ENCODE peak calls at places on chromosomes 13 and 19, in seven cellular contexts. Q is lower leg skin, K is suprapubic skin, V is neural progenitor cell, H is MM.1S, I is AG09319, W is dorsolateral prefrontal cortex. E is an unnamed sample.

GRCh38 chr19:46471116-46471733 is at the start of gene PNMA8A:
- DNase-seq in I (no peak), W (peak), Q (no peak), H (no peak), V (peak), K (no peak), E (no peak)

GRCh38 chr19:16921766-16922591 is 33.2 kb downstream of the F2RL3 start:
- DNase-seq in K (no peak), V (no peak), I (no peak), W (no peak), Q (no peak), H (no peak), E (no peak)

GRCh38 chr19:2255982-2256685 is at the start of gene JSRP1:
- DNase-seq in I (no peak), V (no peak), H (peak), K (no peak), W (no peak), Q (no peak), E (no peak)

GRCh38 chr19:46385636-46386035 is 27.7 kb downstream of the CCDC8 start:
- DNase-seq in V (no peak), I (no peak), K (peak), W (no peak), Q (peak), H (no peak), E (no peak)

GRCh38 chr19:54074851-54075250 is 6.3 kb downstream of the TARM1 start:
- DNase-seq in V (no peak), Q (no peak), W (no peak), K (no peak), I (no peak), H (no peak), E (no peak)

GRCh38 chr13:102141625-102142472 is 260.0 kb downstream of the FGF14 start:
- DNase-seq in H (peak), K (no peak), I (no peak), V (peak), W (no peak), Q (no peak), E (no peak)

GRCh38 chr13:106297283-106297682 is 238.2 kb downstream of the EFNB2 start:
- DNase-seq in I (no peak), W (no peak), K (no peak), Q (no peak), H (no peak), V (no peak), E (no peak)

GRCh38 chr19:28297036-28297435 is 915.9 kb downstream of the UQCRFS1 start:
- DNase-seq in K (no peak), V (no peak), H (no peak), W (no peak), Q (no peak), I (no peak), E (no peak)

GRCh38 chr13:61410669-61411297 is 4.9 kb downstream of the PCDH20 start:
- DNase-seq in V (peak), H (peak), I (no peak), K (no peak), W (no peak), Q (no peak), E (no peak)

GRCh38 chr13:99288069-99288468 is 19.1 kb downstream of the GPR183 start:
- DNase-seq in V (no peak), H (no peak), K (no peak), W (no peak), Q (no peak), I (no peak), E (peak)

GRCh38 chr19:19320362-19321142 is at the start of the genes MAU2 and SUGP1:
- DNase-seq in I (peak), Q (peak), H (peak), V (peak), K (peak), W (peak), E (peak)

GRCh38 chr13:43545317-43545874 is 241.4 kb downstream of the ENOX1 start:
- DNase-seq in K (no peak), H (no peak), V (no peak), I (no peak), W (no peak), Q (no peak), E (no peak)

GRCh38 chr13:94711561-94712286 is 621 bp downstream of the SOX21 start:
- DNase-seq in W (no peak), Q (no peak), I (no peak), H (no peak), V (peak), K (no peak), E (peak)

GRCh38 chr19:42487025-42487797 is 41.1 kb downstream of the CEACAM1 start:
- DNase-seq in H (no peak), K (no peak), I (no peak), V (no peak), W (no peak), Q (no peak), E (peak)

GRCh38 chr13:35791191-35791902 is 314.9 kb upstream of the MAB21L1 start:
- DNase-seq in K (no peak), I (peak), W (no peak), Q (no peak), V (no peak), H (no peak), E (no peak)

GRCh38 chr13:97174638-97175037 is 47.5 kb upstream of the MBNL2 start:
- DNase-seq in Q (no peak), V (no peak), H (peak), W (no peak), I (no peak), K (no peak), E (no peak)

GRCh38 chr19:14053500-14053899 is 8.4 kb downstream of the PALM3 start:
- DNase-seq in I (no peak), H (no peak), V (no peak), K (no peak), W (no peak), Q (no peak), E (no peak)

GRCh38 chr13:26022538-26023292 is 29.1 kb downstream of the SHISA2 start:
- DNase-seq in W (no peak), K (peak), V (no peak), Q (peak), H (no peak), I (peak), E (no peak)

GRCh38 chr19:31745731-31746130 is 396.5 kb upstream of the TSHZ3 start:
- DNase-seq in V (no peak), Q (no peak), W (no peak), I (no peak), H (no peak), K (no peak), E (no peak)

GRCh38 chr13:30796833-30797601 is 61.7 kb downstream of the ALOX5AP start:
- DNase-seq in W (no peak), Q (peak), K (no peak), V (no peak), H (no peak), I (no peak), E (peak)

GRCh38 chr13:114282143-114282685 is 813 bp downstream of the UPF3A start:
- DNase-seq in I (no peak), K (peak), H (peak), V (peak), Q (peak), W (no peak), E (peak)

GRCh38 chr19:16452321-16452720 is 19.4 kb downstream of the EPS15L1 start:
- DNase-seq in H (no peak), I (no peak), Q (no peak), V (no peak), W (no peak), K (no peak), E (no peak)

GRCh38 chr13:93715866-93716265 is 489.3 kb downstream of the GPC6 start:
- DNase-seq in H (no peak), V (no peak), K (no peak), W (no peak), I (no peak), Q (no peak), E (no peak)

GRCh38 chr13:28568286-28568685 is 73.4 kb upstream of the FLT1 start:
- DNase-seq in W (peak), K (no peak), Q (peak), V (no peak), I (no peak), H (no peak), E (no peak)

GRCh38 chr19:44142014-44142523 is 715 bp downstream of the ZNF234 start:
- DNase-seq in V (peak), Q (no peak), W (no peak), I (no peak), H (no peak), K (no peak), E (peak)

GRCh38 chr13:64158910-64159309 is 2743.3 kb upstream of the PCDH20 start:
- DNase-seq in Q (no peak), V (no peak), I (no peak), H (no peak), K (no peak), W (no peak), E (no peak)

GRCh38 chr13:60654405-60654804 is 257.4 kb downstream of the TDRD3 start:
- DNase-seq in W (peak), V (peak), I (no peak), Q (no peak), H (no peak), K (no peak), E (no peak)

GRCh38 chr13:96782186-96782585 is 212.1 kb downstream of the OXGR1 start:
- DNase-seq in V (no peak), H (no peak), Q (no peak), K (no peak), I (no peak), W (no peak), E (no peak)

GRCh38 chr19:1421958-1422305 is 14.5 kb downstream of the DAZAP1 start:
- DNase-seq in H (no peak), K (no peak), I (no peak), W (no peak), V (no peak), Q (no peak), E (no peak)

GRCh38 chr13:30107536-30108136 is 199.7 kb downstream of the KATNAL1 start:
- DNase-seq in V (no peak), K (peak), H (no peak), I (no peak), Q (no peak), W (no peak), E (no peak)

GRCh38 chr13:67299731-67300130 is 69.6 kb upstream of the PCDH9 start:
- DNase-seq in V (no peak), K (no peak), W (no peak), Q (no peak), I (no peak), H (no peak), E (no peak)

GRCh38 chr13:111216166-111216960 is 101.3 kb downstream of the ARHGEF7 start:
- DNase-seq in W (peak), K (no peak), V (peak), Q (no peak), H (no peak), I (no peak), E (peak)

GRCh38 chr13:31346891-31347290 is 147.1 kb downstream of the B3GLCT start:
- DNase-seq in I (no peak), K (no peak), Q (no peak), V (no peak), H (no peak), W (no peak), E (no peak)

GRCh38 chr13:83940742-83941141 is 58.5 kb upstream of the SLITRK1 start:
- DNase-seq in W (no peak), V (no peak), Q (no peak), H (no peak), I (no peak), K (no peak), E (no peak)

GRCh38 chr13:32019612-32020233 is 11.9 kb upstream of the FRY start:
- DNase-seq in V (peak), Q (no peak), W (peak), H (peak), K (no peak), I (peak), E (peak)

GRCh38 chr19:46932346-46932745 is 71.5 kb downstream of the ARHGAP35 start:
- DNase-seq in V (no peak), Q (peak), K (no peak), H (no peak), W (no peak), I (no peak), E (no peak)

DNA sequence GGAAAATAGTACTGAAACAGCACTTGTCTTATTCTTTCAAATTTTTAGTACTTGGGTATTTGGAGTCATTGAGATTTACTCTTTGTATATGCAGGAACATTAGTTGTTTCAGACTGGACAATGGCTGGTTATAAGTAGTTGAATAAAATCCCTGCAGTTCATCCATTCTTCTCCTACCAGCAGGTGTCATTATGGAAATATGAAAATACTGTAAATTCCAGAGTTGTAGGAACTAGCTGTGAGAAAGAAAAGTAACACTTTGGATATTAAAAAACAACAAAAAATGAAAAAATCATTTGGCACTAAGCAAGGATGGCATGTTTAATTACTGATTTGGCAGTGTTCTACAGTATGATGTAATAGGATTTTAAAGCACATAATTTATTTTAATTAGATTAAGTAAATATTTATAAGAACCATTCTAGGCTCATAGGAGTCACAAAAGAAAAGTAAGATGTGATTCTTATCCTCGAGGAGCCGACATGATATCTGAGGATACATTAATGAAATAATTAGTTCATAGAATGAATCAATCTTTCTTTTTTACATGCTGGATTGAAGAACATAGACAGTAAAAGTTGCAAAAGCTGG is 155.3 kb downstream of the KCNRG start:
- DNase-seq in W (no peak), H (no peak), K (no peak), Q (no peak), V (no peak), I (no peak), E (no peak)
- TF ChIP-seq CTCF in W (peak), H (no peak), K (no peak), Q (no peak), V (no peak), I (peak), E (no peak)

DNA sequence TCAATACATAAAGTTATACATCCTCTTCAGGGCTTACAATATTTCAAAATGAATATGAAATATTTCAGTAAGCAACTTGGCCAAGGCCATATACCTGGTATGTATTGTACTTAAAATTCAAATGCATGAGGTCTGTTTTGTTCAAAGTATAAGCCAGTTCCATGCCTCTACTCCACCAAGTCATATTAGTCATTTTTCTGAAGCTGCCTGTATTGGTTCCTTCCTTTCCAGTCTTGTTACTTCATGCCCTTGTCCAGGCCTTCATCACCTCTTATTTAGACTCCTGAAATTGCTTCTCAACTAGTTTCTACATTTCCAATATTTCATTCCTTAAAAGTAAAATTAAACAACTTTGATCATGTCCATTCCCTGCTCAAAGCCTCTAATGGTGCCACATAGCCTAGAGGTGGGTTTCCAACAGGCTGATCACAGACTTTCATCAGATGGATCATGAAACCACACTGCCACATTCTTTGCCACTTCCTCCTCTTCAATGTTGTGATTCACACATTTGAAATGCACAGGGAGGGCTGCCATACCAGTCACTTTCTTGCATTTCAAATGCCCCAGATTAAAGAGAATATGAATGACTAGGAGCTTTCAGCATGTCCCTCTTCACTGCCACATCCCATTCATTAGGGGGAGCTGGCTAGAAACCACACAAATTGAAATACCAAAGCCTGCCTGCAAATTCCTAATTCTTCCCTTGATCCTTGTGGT is 424.1 kb upstream of the DACH1 start:
- DNase-seq in V (no peak), Q (no peak), W (no peak), H (no peak), I (no peak), K (no peak), E (no peak)
- TF ChIP-seq CTCF in V (no peak), Q (no peak), W (no peak), H (no peak), I (peak), K (no peak), E (no peak)

GRCh38 chr19:4266253-4267000 is 12.6 kb upstream of the SHD start:
- DNase-seq in Q (no peak), H (no peak), V (no peak), W (no peak), K (no peak), I (no peak), E (no peak)

GRCh38 chr19:4267901-4268815 is 10.9 kb upstream of the SHD start:
- DNase-seq in V (no peak), H (no peak), Q (no peak), I (no peak), W (no peak), K (no peak), E (no peak)

GRCh38 chr19:4267101-4267900 is 11.8 kb upstream of the SHD start:
- DNase-seq in H (peak), W (peak), Q (peak), I (no peak), K (no peak), V (peak), E (peak)

GRCh38 chr19:4272894-4273293 is 6.2 kb upstream of the SHD start:
- DNase-seq in W (no peak), K (no peak), V (no peak), I (no peak), Q (no peak), H (no peak), E (no peak)

GRCh38 chr19:4268816-4269430 is 10.1 kb upstream of the SHD start:
- DNase-seq in V (no peak), K (no peak), I (no peak), W (no peak), Q (no peak), H (no peak), E (no peak)
- TF ChIP-seq CTCF in V (no peak), K (no peak), I (no peak), W (no peak), Q (no peak), H (no peak), E (no peak)

DNA sequence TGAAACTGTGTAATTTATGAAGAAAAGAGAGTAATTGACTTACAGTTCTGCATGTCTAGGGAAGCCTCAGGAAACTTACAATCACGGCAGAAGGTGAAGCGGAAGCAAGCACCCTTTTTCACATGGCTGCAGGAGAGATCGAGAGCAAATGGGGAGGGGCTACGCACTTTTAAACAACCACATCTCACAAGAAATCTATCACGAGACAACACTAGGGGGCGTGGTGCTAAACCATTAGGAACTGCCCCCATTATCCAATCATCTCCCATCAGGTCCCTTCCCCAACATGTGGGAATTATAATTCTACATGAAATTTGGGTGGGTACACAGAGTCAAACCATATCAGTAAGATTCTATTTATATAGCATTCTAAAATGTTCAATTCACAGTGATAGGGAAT is 114.8 kb upstream of the TRPC4 start:
- DNase-seq in H (no peak), Q (no peak), I (no peak), V (peak), K (no peak), W (no peak), E (no peak)
- TF ChIP-seq CTCF in H (no peak), Q (no peak), I (no peak), V (peak), K (no peak), W (peak), E (no peak)

DNA sequence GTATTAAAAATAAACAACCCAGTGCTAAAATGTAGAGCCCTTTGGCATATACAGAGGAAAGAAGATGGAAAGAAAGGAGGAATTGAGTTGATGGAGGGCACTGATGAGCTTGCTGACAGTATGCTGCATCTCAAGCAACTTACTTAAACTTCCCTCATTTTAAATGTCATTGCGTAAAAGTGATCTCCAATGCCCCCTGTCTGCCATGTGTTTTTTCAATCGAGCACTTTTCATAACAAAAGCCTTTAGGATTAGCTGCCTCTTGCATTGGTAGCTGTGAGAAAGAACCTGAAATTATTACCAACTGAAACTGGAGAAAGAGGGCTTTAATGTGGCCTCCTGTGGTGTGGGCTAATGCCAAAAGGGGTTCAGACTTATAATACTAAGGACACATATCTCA is 541.6 kb downstream of the SUCLA2 start:
- DNase-seq in H (no peak), Q (no peak), I (no peak), K (no peak), V (peak), W (no peak), E (no peak)
- TF ChIP-seq CTCF in H (peak), Q (no peak), I (peak), K (no peak), V (peak), W (peak), E (no peak)